ENCODE peak calls at places on chromosomes 5 and 9, in six cellular contexts. T is AML-193, K is ACHN, Y is HS-5, M is C1 segment of cervical spinal cord, O is HCEC 1CT. L is an unnamed sample.

GRCh38 chr5:107295914-107296313 is 374.8 kb downstream of the EFNA5 start:
- DNase-seq in T (no peak), K (no peak), Y (no peak), M (no peak), O (no peak), L (no peak)

GRCh38 chr9:68545033-68545705 is 4.5 kb upstream of the TMEM252 start:
- DNase-seq in T (no peak), K (no peak), Y (no peak), M (no peak), O (no peak), L (no peak)

GRCh38 chr5:80554646-80555045 is 15.4 kb downstream of the ANKRD34B start:
- DNase-seq in T (no peak), K (no peak), Y (no peak), M (no peak), O (no peak), L (no peak)

GRCh38 chr5:78821519-78821918 is 163.6 kb downstream of the ARSB start:
- DNase-seq in T (no peak), K (no peak), Y (no peak), M (no peak), O (no peak), L (no peak)

GRCh38 chr9:33443504-33444154 is 3.8 kb downstream of the AQP3 start:
- DNase-seq in T (no peak), K (no peak), Y (no peak), M (no peak), O (no peak), L (no peak)

GRCh38 chr5:147507480-147508126 is 2.3 kb downstream of the DPYSL3 start:
- DNase-seq in T (no peak), K (no peak), Y (peak), M (no peak), O (peak), L (peak)

GRCh38 chr9:72478993-72479392 is 42.4 kb upstream of the TMC1 start:
- DNase-seq in T (no peak), K (no peak), Y (no peak), M (no peak), O (no peak), L (no peak)

GRCh38 chr9:124346347-124347163 is 68.7 kb downstream of the PSMB7 start:
- DNase-seq in T (no peak), K (no peak), Y (no peak), M (no peak), O (no peak), L (no peak)

GRCh38 chr5:167699434-167699833 is 592.0 kb upstream of the WWC1 start:
- DNase-seq in T (no peak), K (peak), Y (peak), M (no peak), O (peak), L (peak)

GRCh38 chr5:32329395-32329834 is 16.7 kb upstream of the MTMR12 start:
- DNase-seq in T (peak), K (peak), Y (no peak), M (no peak), O (peak), L (peak)

GRCh38 chr5:116492776-116493175 is 81.8 kb downstream of the SEMA6A start:
- DNase-seq in T (no peak), K (no peak), Y (no peak), M (no peak), O (no peak), L (no peak)

L was measured in Caki2.